ENCODE peak calls at places on chromosomes 11 and 22, in five cellular contexts. Z, X, P, U and K are unnamed samples.

GRCh38 chr11:103673773-103674172 is 362.7 kb upstream of the DDI1 start:
- DNase-seq in Z (peak), X (no peak), P (no peak), U (no peak), K (peak)

GRCh38 chr11:119975561-119976152 is 162.3 kb downstream of the TRIM29 start:
- DNase-seq in Z (no peak), X (no peak), P (no peak), U (no peak), K (no peak)

GRCh38 chr11:26276798-26277424 is 55.0 kb upstream of the ANO3 start:
- DNase-seq in Z (peak), X (peak), P (no peak), U (peak), K (peak)

GRCh38 chr22:19853058-19853878 is 1.4 kb downstream of the GNB1L start:
- DNase-seq in Z (no peak), X (no peak), P (peak), U (no peak), K (no peak)

GRCh38 chr11:66685276-66686099 is 7.8 kb upstream of the RBM4B start:
- DNase-seq in Z (no peak), X (no peak), P (peak), U (no peak), K (no peak)

GRCh38 chr11:22802861-22803260 is 26.7 kb downstream of the SVIP start:
- DNase-seq in Z (no peak), X (no peak), P (no peak), U (no peak), K (no peak)

GRCh38 chr11:6568191-6568918 is 35.1 kb downstream of the RRP8 start:
- DNase-seq in Z (peak), X (no peak), P (peak), U (peak), K (peak)

GRCh38 chr11:95337175-95337957 is 106.4 kb upstream of the SESN3 start:
- DNase-seq in Z (peak), X (peak), P (peak), U (peak), K (peak)

GRCh38 chr11:119663279-119663678 is 65.7 kb downstream of the NECTIN1 start:
- DNase-seq in Z (no peak), X (no peak), P (no peak), U (no peak), K (no peak)

GRCh38 chr11:34234086-34234740 is 123.6 kb downstream of the ABTB2 start:
- DNase-seq in Z (peak), X (peak), P (peak), U (peak), K (peak)

GRCh38 chr22:25668437-25668836 is 73.6 kb upstream of the MYO18B start:
- DNase-seq in Z (peak), X (peak), P (no peak), U (no peak), K (peak)

GRCh38 chr11:15927196-15927865 is 429.0 kb downstream of the SOX6 start:
- DNase-seq in Z (no peak), X (no peak), P (no peak), U (no peak), K (no peak)

GRCh38 chr11:102603576-102603975 is 21.6 kb downstream of the MMP20 start:
- DNase-seq in Z (peak), X (no peak), P (no peak), U (no peak), K (no peak)

GRCh38 chr11:6405039-6405667 is 13.7 kb downstream of the APBB1 start:
- DNase-seq in Z (peak), X (no peak), P (peak), U (no peak), K (no peak)

GRCh38 chr11:114066046-114066648 is 6.6 kb downstream of the ZBTB16 start:
- DNase-seq in Z (no peak), X (no peak), P (no peak), U (no peak), K (no peak)

GRCh38 chr11:124069429-124070401 is 28.6 kb upstream of the OR10G7 start:
- DNase-seq in Z (peak), X (peak), P (peak), U (no peak), K (peak)

GRCh38 chr11:66142370-66143263 is 72.5 kb downstream of the PACS1 start:
- DNase-seq in Z (peak), X (no peak), P (no peak), U (no peak), K (peak)

GRCh38 chr11:57467508-57468157 is 7.3 kb downstream of the RTN4RL2 start:
- DNase-seq in Z (no peak), X (no peak), P (no peak), U (no peak), K (no peak)

GRCh38 chr11:38784164-38784563 is 2186.1 kb upstream of the RAG2 start:
- DNase-seq in Z (no peak), X (no peak), P (no peak), U (no peak), K (no peak)

GRCh38 chr11:110432713-110433392 is 3.1 kb downstream of the FDX1 start:
- DNase-seq in Z (peak), X (no peak), P (no peak), U (no peak), K (peak)

GRCh38 chr11:77244277-77245014 is 57.0 kb downstream of the GDPD4 start:
- DNase-seq in Z (peak), X (no peak), P (no peak), U (no peak), K (peak)

GRCh38 chr22:45629469-45630089 is 42.1 kb upstream of the ATXN10 start:
- DNase-seq in Z (no peak), X (no peak), P (peak), U (no peak), K (no peak)

GRCh38 chr22:27885977-27886842 is 32.8 kb downstream of the PITPNB start:
- DNase-seq in Z (peak), X (peak), P (no peak), U (peak), K (peak)

GRCh38 chr11:122697636-122698167 is 42.2 kb downstream of the UBASH3B start:
- DNase-seq in Z (peak), X (no peak), P (no peak), U (peak), K (peak)

GRCh38 chr11:60857378-60858232 is 1.9 kb upstream of the PTGDR2 start:
- DNase-seq in Z (no peak), X (no peak), P (no peak), U (no peak), K (no peak)

GRCh38 chr22:26320469-26320868 is 108.6 kb upstream of the ASPHD2 start:
- DNase-seq in Z (no peak), X (no peak), P (no peak), U (no peak), K (no peak)

GRCh38 chr22:41094036-41094435 is 1.6 kb downstream of the EP300 start:
- DNase-seq in Z (peak), X (no peak), P (no peak), U (peak), K (peak)

GRCh38 chr11:78535920-78536319 is 38.7 kb downstream of the NARS2 start:
- DNase-seq in Z (peak), X (no peak), P (no peak), U (no peak), K (no peak)

GRCh38 chr11:57662893-57663292 is 5.0 kb upstream of the ZDHHC5 start:
- DNase-seq in Z (no peak), X (no peak), P (no peak), U (no peak), K (no peak)

GRCh38 chr11:22346283-22346682 is 8.1 kb downstream of the SLC17A6 start:
- DNase-seq in Z (no peak), X (no peak), P (no peak), U (no peak), K (no peak)

GRCh38 chr22:37465721-37466120 is 20.5 kb downstream of the MFNG start:
- DNase-seq in Z (no peak), X (no peak), P (no peak), U (no peak), K (no peak)

GRCh38 chr11:18404062-18404461 is 8.1 kb upstream of the LDHC start:
- DNase-seq in Z (no peak), X (no peak), P (no peak), U (no peak), K (no peak)

GRCh38 chr11:120554771-120555432 is 43.4 kb downstream of the GRIK4 start:
- DNase-seq in Z (peak), X (no peak), P (no peak), U (peak), K (peak)

GRCh38 chr11:130581631-130582030 is 133.2 kb downstream of the ADAMTS15 start:
- DNase-seq in Z (peak), X (no peak), P (no peak), U (peak), K (peak)

GRCh38 chr11:10866893-10867331 is 9.1 kb upstream of the ZBED5 start:
- DNase-seq in Z (peak), X (no peak), P (no peak), U (no peak), K (peak)

GRCh38 chr11:13118194-13118593 is 109.1 kb downstream of the RASSF10 start:
- DNase-seq in Z (peak), X (no peak), P (no peak), U (no peak), K (peak)

DNA sequence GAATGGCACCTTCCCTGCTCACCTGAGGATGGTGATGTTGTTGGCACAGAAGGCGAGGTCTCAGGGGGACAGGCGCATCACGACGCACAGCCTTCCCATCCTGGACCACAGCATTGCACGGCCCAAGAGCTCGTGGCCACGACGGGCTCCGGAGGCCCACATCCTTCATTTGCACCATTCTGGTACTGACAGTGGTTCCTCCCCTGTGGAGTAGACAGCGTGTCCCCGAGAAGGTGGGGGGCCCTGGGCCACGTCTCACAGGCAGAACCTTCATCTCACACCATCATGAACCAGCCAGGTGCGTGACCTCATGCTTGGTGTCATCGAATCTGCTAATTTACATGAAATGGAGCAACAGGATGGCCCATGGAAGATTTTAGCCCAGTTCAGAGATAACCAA is 180.0 kb downstream of the CTTN start:
- DNase-seq in Z (no peak), X (no peak), P (no peak), U (no peak), K (no peak)
- TF ChIP-seq CTCF in Z (no peak), X (no peak), P (no peak), U (no peak), K (no peak)

DNA sequence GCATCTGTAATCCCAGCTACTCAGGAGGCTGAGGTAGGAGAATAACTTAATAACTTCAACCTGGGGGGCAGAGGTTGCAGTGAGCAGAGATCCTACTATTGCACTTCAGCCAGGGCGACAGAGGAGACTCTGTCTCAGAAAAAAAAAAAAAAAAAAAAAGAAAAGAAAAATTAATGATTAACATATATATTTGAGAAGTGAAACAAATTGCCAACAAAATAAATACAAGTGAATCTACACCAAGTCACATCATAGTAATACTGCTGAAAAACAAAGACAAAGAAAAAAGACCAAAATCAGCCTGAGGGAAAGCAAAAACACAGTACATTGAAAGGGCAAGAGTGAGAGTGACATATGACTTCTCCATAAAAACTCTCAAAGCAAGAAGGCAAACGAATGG is 123.7 kb downstream of the CASP12 start:
- DNase-seq in Z (no peak), X (no peak), P (no peak), U (no peak), K (no peak)
- H3K4me3 ChIP-seq in Z (no peak), X (no peak), P (no peak), U (no peak), K (no peak)

GRCh38 chr11:126791446-126791845 is 209.1 kb downstream of the KIRREL3 start:
- DNase-seq in Z (no peak), X (no peak), P (no peak), U (no peak), K (no peak)
- TF ChIP-seq CTCF in Z (no peak), X (no peak), P (no peak), U (no peak), K (peak)

GRCh38 chr22:24401824-24402434 is 25.5 kb upstream of the ADORA2A start:
- DNase-seq in Z (no peak), X (no peak), P (peak), U (no peak), K (no peak)
- H3K4me3 ChIP-seq in Z (no peak), X (no peak), P (no peak), U (no peak), K (no peak)

GRCh38 chr11:1765871-1766718 is 2.4 kb upstream of the CTSD start:
- DNase-seq in Z (no peak), X (no peak), P (peak), U (no peak), K (no peak)

GRCh38 chr11:1763336-1763795 is 361 bp downstream of the CTSD start:
- DNase-seq in Z (no peak), X (no peak), P (peak), U (peak), K (no peak)

GRCh38 chr11:1762537-1763302 is 1.0 kb downstream of the CTSD start:
- DNase-seq in Z (no peak), X (peak), P (peak), U (no peak), K (no peak)

GRCh38 chr11:1761857-1762536 is 1.7 kb downstream of the CTSD start:
- DNase-seq in Z (no peak), X (no peak), P (peak), U (no peak), K (peak)

DNA sequence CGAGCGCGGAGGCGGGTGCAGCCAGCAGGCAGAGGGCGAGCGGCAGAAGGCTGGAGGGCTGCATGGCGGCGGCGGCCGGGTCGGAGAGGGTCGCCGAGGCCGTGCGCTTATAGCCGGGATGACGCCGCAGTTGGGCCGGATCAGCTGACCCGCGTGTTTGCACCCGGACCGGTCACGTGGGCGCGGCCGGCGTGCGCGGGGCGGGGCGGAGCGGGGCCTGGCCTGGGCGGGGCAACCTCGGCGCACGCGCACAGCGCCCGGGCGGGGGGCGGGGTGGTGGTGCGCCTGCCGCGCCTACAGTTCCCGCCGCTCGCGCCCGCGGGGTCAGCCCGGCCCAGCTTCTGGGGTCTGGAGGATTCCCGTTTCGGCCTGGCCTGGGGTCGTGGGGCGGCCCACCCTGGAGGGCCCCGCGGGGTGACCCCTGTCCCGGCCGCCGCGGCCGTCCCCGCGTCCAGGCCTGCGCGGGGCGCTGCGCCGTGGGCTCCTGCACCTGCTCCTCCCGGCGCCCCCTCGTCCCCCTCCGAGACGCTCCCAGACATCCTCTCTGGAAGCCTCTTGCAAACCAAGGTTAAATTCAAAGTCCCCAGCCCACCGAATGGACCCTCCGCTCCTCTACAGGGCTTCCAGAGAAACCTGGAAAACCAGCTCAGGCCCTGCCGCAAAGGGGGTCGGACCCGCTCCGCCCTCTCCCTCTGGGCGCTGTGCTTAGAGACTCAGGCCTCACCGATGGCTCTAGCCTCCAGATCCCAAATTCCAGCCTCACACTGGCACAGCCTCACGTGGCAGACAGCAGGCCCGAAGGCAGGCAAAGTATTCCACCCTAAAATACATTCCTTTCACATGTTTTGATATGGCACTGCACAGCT is at the start of gene CTSD:
- DNase-seq in Z (peak), X (peak), P (peak), U (peak), K (peak)
- TF ChIP-seq CTCF in Z (no peak), X (no peak), P (no peak), U (peak), K (no peak)

DNA sequence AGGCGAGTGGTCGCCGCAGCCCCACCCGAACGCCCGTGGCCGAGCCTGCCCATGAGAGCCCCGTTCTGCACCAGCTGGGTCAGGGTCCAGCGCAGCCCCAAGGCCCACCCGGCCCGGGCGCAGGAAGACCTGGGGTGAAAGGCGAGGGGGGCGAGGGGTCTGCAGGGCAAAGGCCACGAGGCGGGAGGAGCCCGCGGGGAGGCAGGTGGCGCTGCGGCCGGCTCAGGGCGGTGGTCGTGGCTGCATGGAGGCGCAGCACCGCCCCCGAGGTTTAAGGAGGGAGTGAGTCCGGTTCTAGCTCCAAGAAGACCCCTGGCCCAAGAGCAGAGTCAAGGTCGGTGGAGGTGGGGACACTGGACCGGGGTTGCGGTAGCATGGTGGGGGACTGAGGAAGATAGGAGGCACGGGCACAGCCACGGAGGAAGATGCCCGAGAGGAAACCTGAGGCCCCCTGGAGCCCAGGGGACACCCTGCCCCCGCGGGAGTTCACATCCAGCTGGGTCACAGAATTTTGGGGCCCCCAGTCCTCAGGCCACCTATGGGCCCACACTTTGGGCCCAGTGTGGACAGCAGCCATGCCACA is 498 bp upstream of the HDAC10 start:
- DNase-seq in Z (no peak), X (no peak), P (no peak), U (no peak), K (no peak)
- H3K4me3 ChIP-seq in Z (no peak), X (no peak), P (no peak), U (peak), K (no peak)